ENCODE peak calls at places on chromosomes 3 and 15, in eight cellular contexts. D is neural progenitor cell, E is GM12865, L is dorsolateral prefrontal cortex, R is fibroblast of lung, Q is upper lobe of right lung, N is AG04449, K is GM23338. J is an unnamed sample.

GRCh38 chr3:79491029-79491634 is 276.7 kb downstream of the ROBO1 start:
- DNase-seq in D (peak), R (peak), N (no peak), Q (no peak), K (peak), L (no peak), E (no peak), J (no peak)

GRCh38 chr3:126108689-126109075 is 24.8 kb upstream of the SLC41A3 start:
- DNase-seq in R (no peak), Q (no peak), K (no peak), D (no peak), E (no peak), L (no peak), N (no peak), J (no peak)

GRCh38 chr15:40103124-40103858 is 5.4 kb downstream of the BMF start:
- DNase-seq in N (no peak), R (peak), D (peak), L (peak), Q (peak), K (peak), E (no peak), J (peak)

GRCh38 chr3:146160964-146161724 is at the start of gene PLOD2:
- DNase-seq in D (peak), R (peak), K (peak), L (peak), Q (peak), N (peak), E (peak), J (peak)

GRCh38 chr3:179606534-179607085 is 2.0 kb downstream of the NDUFB5 start:
- DNase-seq in D (no peak), Q (no peak), L (no peak), N (no peak), R (no peak), E (peak), K (no peak), J (peak)

GRCh38 chr3:143427626-143428025 is 308.1 kb downstream of the CHST2 start:
- DNase-seq in L (no peak), D (no peak), Q (no peak), N (no peak), R (no peak), E (peak), K (no peak), J (no peak)

GRCh38 chr15:60720493-60721231 is 241.7 kb upstream of the ICE2 start:
- DNase-seq in D (no peak), R (no peak), K (no peak), E (peak), N (no peak), L (no peak), Q (no peak), J (no peak)

GRCh38 chr3:67655364-67656121 is 1.1 kb upstream of the SUCLG2 start:
- DNase-seq in K (no peak), D (no peak), Q (peak), N (no peak), E (peak), L (no peak), R (no peak), J (no peak)

GRCh38 chr15:92079047-92079446 is 225.5 kb downstream of the SLCO3A1 start:
- DNase-seq in D (peak), K (peak), R (no peak), E (peak), L (no peak), Q (no peak), N (no peak), J (no peak)

GRCh38 chr3:100209948-100210776 is 50.6 kb upstream of the TBC1D23 start:
- DNase-seq in E (peak), R (no peak), L (no peak), N (no peak), D (no peak), K (no peak), Q (no peak), J (no peak)

GRCh38 chr3:171330936-171331335 is 129.3 kb downstream of the TNIK start:
- DNase-seq in R (no peak), N (no peak), D (no peak), Q (no peak), L (no peak), K (no peak), E (no peak), J (no peak)

GRCh38 chr15:85793641-85794597 is 806 bp downstream of the KLHL25 start:
- DNase-seq in E (peak), K (peak), L (no peak), R (peak), D (peak), N (no peak), Q (peak), J (no peak)

GRCh38 chr3:133821767-133822638 is 16.4 kb downstream of the SRPRB start:
- DNase-seq in N (no peak), E (no peak), D (peak), Q (no peak), L (no peak), R (peak), K (peak), J (no peak)

GRCh38 chr15:78868366-78868765 is 4.3 kb upstream of the MORF4L1 start:
- DNase-seq in D (no peak), N (no peak), K (no peak), R (no peak), Q (no peak), E (no peak), L (no peak), J (no peak)

GRCh38 chr3:94150113-94150512 is 87.3 kb downstream of the NSUN3 start:
- DNase-seq in E (no peak), L (no peak), R (no peak), K (no peak), N (no peak), D (no peak), Q (no peak), J (no peak)

GRCh38 chr15:68352401-68353062 is 75.0 kb downstream of the FEM1B start:
- DNase-seq in D (no peak), Q (no peak), E (peak), N (peak), K (no peak), L (peak), R (peak), J (peak)

GRCh38 chr3:44624696-44625528 is at the start of gene ZNF197:
- DNase-seq in D (peak), L (peak), K (peak), Q (peak), R (peak), E (peak), N (no peak), J (peak)
- TF ChIP-seq CTCF in D (peak), L (peak), K (peak), Q (no peak), R (peak), E (peak), N (peak), J (no peak)

GRCh38 chr15:65789105-65789504 is 3.0 kb downstream of the DENND4A start:
- DNase-seq in N (no peak), R (no peak), L (no peak), D (no peak), E (no peak), Q (no peak), K (no peak), J (no peak)
- H3K4me3 ChIP-seq in N (no peak), R (no peak), L (no peak), D (no peak), E (peak), Q (no peak), K (no peak), J (no peak)

DNA sequence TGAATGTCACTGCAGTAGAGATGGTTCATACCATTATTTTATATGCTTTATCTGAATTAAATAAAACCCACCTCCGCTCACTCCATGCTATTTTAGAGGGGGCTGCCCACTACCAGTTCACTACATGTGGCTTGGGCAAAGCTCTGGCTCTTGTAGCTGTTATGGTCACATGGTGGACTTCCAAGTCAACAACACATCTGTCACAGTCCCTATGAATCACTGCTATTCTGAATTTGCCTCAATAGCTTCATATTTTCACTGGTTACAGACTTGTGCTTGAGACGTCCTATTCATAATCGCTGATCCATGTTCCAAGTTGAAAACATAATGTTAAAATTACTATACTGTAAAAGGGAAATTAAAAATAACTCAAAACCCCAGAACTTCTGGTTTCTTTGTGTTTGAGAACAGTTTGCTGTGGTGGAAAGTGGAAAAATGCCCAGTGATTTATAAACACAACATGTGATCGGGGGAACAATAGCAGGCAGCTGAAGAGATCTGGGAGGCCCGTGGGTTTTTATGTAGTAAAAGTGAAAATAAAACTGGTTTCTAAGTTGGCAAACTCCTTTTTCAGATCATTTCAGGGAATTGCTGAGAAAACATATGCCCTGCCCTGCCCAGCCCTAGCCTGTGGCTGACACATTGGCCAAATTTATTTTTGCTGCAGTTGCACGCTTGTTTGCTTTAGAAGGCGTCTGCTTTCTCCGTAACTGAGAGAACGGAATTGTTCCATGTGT is 128.8 kb upstream of the PRR23C start:
- DNase-seq in E (peak), Q (no peak), K (no peak), L (peak), D (no peak), R (peak), N (no peak), J (no peak)
- TF ChIP-seq CTCF in E (no peak), Q (no peak), K (no peak), L (no peak), D (no peak), R (no peak), N (no peak), J (no peak)

DNA sequence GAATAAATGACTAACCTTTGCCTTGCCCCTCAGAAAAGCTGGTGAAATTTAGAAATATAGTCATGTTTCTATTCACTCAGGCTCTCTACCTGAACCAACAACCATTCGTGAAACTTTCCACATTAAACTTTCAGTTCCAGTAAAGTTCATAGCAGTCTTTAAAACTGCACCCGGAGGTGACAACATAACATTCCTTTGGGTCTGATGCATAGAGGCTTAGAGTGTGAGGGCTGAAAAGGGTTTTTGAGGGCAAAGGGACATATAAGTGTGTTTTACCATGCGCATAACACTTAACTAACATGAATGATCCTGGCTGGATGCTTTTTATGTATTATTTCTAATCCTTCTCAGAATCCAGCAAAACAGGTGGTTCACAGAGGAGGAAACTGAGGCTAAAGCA is 471.7 kb upstream of the MCTP2 start:
- DNase-seq in E (no peak), Q (no peak), K (no peak), N (no peak), L (no peak), D (no peak), R (peak), J (peak)
- H3K4me3 ChIP-seq in E (no peak), Q (no peak), K (no peak), N (no peak), L (no peak), D (no peak), R (no peak), J (no peak)

GRCh38 chr3:151214459-151214858 is 11.4 kb upstream of the GPR171 start:
- DNase-seq in R (no peak), D (peak), N (no peak), K (peak), L (no peak), E (no peak), Q (no peak), J (no peak)
- TF ChIP-seq CTCF in R (peak), D (peak), N (no peak), K (peak), L (no peak), E (no peak), Q (no peak), J (no peak)

GRCh38 chr3:64023861-64024223 is 548 bp upstream of the PSMD6 start:
- DNase-seq in R (no peak), L (no peak), N (no peak), Q (no peak), E (no peak), D (no peak), K (no peak), J (no peak)
- H3K4me3 ChIP-seq in R (peak), L (peak), N (no peak), Q (peak), E (peak), D (no peak), K (peak), J (no peak)

DNA sequence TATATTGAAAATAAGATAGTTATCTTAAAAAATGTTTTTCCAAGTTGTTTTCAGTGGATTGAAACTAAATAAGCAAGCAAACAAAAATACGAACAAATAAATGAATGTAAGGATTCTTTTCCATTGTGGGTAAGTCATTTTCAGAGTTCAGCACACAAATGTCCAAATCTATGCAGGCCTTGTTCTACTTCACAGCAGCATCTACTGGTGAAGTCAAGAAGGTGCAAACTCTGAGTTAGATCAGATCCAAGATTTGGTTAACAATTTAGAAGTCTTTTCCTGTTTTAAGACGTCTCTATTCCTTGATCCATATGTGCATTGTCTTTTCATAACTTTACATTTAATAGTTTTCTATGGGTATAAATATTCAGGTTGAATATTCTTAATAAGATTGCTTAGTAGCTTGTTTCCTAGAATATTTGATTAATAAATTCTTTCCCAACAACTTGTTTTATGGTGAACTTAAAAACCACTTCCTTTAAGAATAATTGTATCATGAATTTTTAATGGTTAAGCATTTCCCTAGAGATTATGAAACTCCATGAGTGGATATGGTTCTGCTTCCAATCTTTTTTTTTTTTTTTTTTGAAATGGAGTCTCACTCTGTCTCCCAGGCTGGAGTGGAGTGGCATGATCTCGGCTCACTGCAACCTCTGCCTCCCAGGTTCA is 10.5 kb downstream of the PTX3 start:
- DNase-seq in E (no peak), L (no peak), Q (no peak), K (peak), D (peak), N (no peak), R (peak), J (no peak)
- TF ChIP-seq CTCF in E (no peak), L (peak), Q (peak), K (peak), D (peak), N (peak), R (peak), J (peak)

DNA sequence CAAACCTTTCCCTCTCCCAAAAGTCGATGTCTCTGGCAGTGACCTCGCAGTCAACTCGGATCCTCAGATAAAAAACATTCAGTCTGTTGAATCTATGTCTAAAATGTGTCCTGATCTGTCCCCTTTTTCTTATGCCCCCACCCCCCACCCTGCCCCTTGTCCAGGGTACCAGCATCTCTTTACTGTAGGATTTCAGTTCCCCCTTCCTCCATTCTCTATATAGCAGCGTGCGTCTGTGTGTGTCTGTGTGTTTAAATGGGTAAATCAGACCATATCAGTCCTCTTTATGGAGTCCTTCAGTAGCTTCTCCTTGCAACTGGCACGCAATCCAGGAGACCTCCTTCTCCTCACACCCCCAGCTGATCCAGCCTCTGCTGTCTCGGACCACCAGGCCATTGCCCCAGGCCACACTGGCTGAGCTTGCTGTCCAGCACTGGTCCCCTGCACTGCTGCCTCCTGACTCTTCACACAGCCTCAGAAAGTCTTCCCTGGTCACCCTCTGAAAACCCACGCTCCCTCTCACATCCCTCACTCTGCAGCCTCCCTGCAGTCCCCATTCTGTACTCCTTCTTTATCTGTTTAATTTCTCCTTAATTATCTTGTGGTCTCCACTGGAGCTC is 1.5 kb downstream of the LRRK1 start:
- DNase-seq in N (no peak), D (peak), E (peak), K (no peak), Q (no peak), L (no peak), R (no peak), J (no peak)
- H3K4me3 ChIP-seq in N (no peak), D (no peak), E (peak), K (peak), Q (no peak), L (no peak), R (no peak), J (no peak)

GRCh38 chr15:51112078-51112477 is 17.4 kb upstream of the TNFAIP8L3 start:
- DNase-seq in R (no peak), K (no peak), N (no peak), D (no peak), L (no peak), E (no peak), Q (no peak), J (no peak)
- TF ChIP-seq CTCF in R (no peak), K (no peak), N (no peak), D (no peak), L (no peak), E (no peak), Q (no peak), J (no peak)

J was measured in retinal pigment epithelial cell.